ENCODE peak calls at places on chromosome 3, in four cellular contexts. A, L, M and G are unnamed samples.

GRCh38 chr3:155356594-155357370 is 63.3 kb upstream of the STRIT1 start:
- DNase-seq in L (no peak), A (no peak), M (peak), G (no peak)

GRCh38 chr3:58581328-58582091 is 4.3 kb upstream of the FAM107A start:
- DNase-seq in A (no peak), M (no peak), L (no peak), G (no peak)

GRCh38 chr3:38129058-38129457 is 7.9 kb downstream of the ACAA1 start:
- DNase-seq in A (no peak), L (no peak), M (no peak), G (no peak)

GRCh38 chr3:191123231-191123630 is 75.8 kb upstream of the OSTN start:
- DNase-seq in L (no peak), A (no peak), M (no peak), G (no peak)

GRCh38 chr3:150218236-150218635 is 189.9 kb upstream of the TSC22D2 start:
- DNase-seq in M (no peak), A (no peak), L (no peak), G (no peak)

GRCh38 chr3:71048948-71049347 is 534.6 kb downstream of the FOXP1 start:
- DNase-seq in A (no peak), M (peak), L (no peak), G (no peak)

GRCh38 chr3:100149713-100150112 is 35.4 kb upstream of the FILIP1L start:
- DNase-seq in A (no peak), M (no peak), L (no peak), G (no peak)

GRCh38 chr3:43453981-43454380 is 167.6 kb downstream of the SNRK start:
- DNase-seq in A (no peak), L (no peak), M (no peak), G (no peak)

GRCh38 chr3:125496701-125497100 is 23.3 kb downstream of the SNX4 start:
- DNase-seq in A (no peak), M (no peak), L (no peak), G (no peak)

GRCh38 chr3:57706462-57706861 is 13.6 kb upstream of the DENND6A start:
- DNase-seq in L (no peak), M (no peak), A (no peak), G (no peak)

GRCh38 chr3:157785071-157785826 is 282.0 kb upstream of the VEPH1 start:
- DNase-seq in A (no peak), M (peak), L (no peak), G (peak)

GRCh38 chr3:38108649-38109579 is 28.0 kb downstream of the ACAA1 start:
- DNase-seq in L (no peak), M (no peak), A (no peak), G (no peak)

GRCh38 chr3:190205739-190206138 is 85.0 kb upstream of the P3H2 start:
- DNase-seq in L (peak), M (no peak), A (no peak), G (no peak)

GRCh38 chr3:139430467-139430866 is 41.0 kb upstream of the COPB2 start:
- DNase-seq in M (no peak), A (no peak), L (no peak), G (no peak)

GRCh38 chr3:179027326-179027900 is 44.2 kb downstream of the ZMAT3 start:
- DNase-seq in A (no peak), L (no peak), M (no peak), G (no peak)
- TF ChIP-seq SUZ12 in A (no peak), L (no peak), M (no peak), G (no peak)

DNA sequence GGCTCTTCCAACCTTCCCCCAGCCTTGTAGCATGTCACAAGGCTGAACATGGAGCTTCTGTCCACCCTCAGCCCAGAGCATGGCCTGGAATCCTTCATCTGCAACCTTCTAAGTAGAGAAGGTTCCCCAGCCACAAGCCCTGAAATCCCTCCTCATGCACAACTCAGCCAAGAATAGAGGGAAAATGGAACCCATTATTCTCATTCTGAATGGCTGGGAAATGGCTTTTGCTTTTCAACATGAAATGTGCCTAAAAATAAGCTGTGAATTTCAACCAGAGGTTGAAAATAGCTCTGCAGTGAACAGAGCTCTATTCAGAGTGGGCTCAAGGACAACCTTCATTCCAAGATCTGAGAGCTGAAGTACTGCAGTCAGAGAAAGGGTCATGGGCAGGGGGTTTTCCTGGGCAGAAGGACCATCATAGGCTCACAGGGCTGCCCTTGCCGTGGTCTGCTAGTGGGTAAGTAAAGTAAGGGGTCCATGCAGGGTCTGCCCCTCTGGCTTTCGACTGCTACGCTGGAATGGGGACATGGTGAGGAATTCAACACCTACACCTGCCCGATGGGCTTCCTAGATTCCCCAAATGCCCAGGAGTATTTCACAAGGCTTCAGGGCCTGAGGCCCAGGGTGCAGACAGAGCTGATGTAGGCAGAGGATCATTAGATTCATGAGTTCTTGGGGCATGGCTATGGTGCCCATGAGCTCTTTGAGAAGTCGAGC is 35.9 kb downstream of the POC1A start:
- DNase-seq in A (no peak), M (no peak), L (no peak), G (no peak)
- TF ChIP-seq SP1 in A (no peak), M (no peak), L (no peak), G (no peak)

GRCh38 chr3:108343479-108343870 is 47.1 kb downstream of the HHLA2 start:
- DNase-seq in A (no peak), L (no peak), M (no peak), G (no peak)

GRCh38 chr3:108341911-108342310 is 45.6 kb downstream of the HHLA2 start:
- DNase-seq in A (no peak), L (no peak), M (no peak), G (no peak)

GRCh38 chr3:108346301-108346989 is 50.1 kb downstream of the HHLA2 start:
- DNase-seq in M (no peak), A (no peak), L (no peak), G (no peak)

GRCh38 chr3:108345492-108346205 is 49.3 kb downstream of the HHLA2 start:
- DNase-seq in A (no peak), L (no peak), M (no peak), G (no peak)

DNA sequence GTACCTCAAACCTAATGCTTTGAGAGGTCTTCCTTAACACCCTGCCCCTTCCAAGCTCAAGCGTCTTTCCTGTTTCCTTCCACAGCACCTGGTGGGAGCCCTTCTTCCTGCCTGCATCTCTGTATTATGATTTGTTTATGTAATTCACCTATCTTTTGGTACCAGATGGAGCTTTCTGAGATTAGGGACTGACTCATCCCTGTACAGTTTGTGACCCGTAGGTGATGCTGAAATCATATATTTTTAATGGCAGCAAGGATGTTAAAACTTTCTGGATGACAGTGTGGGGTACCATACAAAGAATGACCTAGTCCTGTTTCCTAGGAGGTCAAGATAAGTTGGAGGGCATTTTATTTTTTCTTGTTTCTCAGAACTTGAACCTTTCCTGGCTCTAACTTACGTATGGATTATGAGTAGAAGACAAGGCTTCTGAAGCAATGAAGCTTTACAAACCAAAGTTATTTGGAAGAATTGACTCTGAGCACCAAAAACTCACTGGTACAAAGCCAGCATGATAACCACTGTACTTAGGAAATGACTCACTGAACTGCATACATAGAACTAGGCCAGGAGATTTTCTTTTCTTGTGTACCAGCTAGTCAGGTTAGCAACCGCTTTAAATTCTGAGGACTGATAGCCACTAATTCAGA is 46.6 kb downstream of the HHLA2 start:
- DNase-seq in L (peak), M (no peak), A (no peak), G (no peak)
- TF ChIP-seq SUZ12 in L (no peak), M (no peak), A (no peak), G (no peak)

GRCh38 chr3:64160000-64160690 is 65.1 kb downstream of the PRICKLE2 start:
- DNase-seq in L (no peak), M (no peak), A (no peak), G (no peak)

GRCh38 chr3:64163755-64164148 is 61.5 kb downstream of the PRICKLE2 start:
- DNase-seq in A (no peak), M (peak), L (peak), G (no peak)

GRCh38 chr3:64164309-64164708 is 61.0 kb downstream of the PRICKLE2 start:
- DNase-seq in L (no peak), M (no peak), A (no peak), G (no peak)

GRCh38 chr3:64161481-64161952 is 63.7 kb downstream of the PRICKLE2 start:
- DNase-seq in A (no peak), M (peak), L (no peak), G (peak)

GRCh38 chr3:64163019-64163754 is 62.1 kb downstream of the PRICKLE2 start:
- DNase-seq in M (no peak), A (no peak), L (no peak), G (no peak)
- TF ChIP-seq SP1 in M (no peak), A (no peak), L (no peak), G (no peak)

GRCh38 chr3:83769791-83770663 is 1188.8 kb upstream of the CADM2 start:
- DNase-seq in M (no peak), A (no peak), L (no peak), G (no peak)
- TF ChIP-seq SUZ12 in M (no peak), A (no peak), L (no peak), G (no peak)

GRCh38 chr3:122251428-122251827 is 68.0 kb downstream of the CASR start:
- DNase-seq in M (no peak), A (no peak), L (no peak), G (no peak)

GRCh38 chr3:122247825-122248185 is 64.3 kb downstream of the CASR start:
- DNase-seq in A (no peak), L (no peak), M (no peak), G (no peak)

GRCh38 chr3:122246214-122246613 is 62.7 kb downstream of the CASR start:
- DNase-seq in A (no peak), M (no peak), L (no peak), G (no peak)

GRCh38 chr3:122247087-122247824 is 63.8 kb downstream of the CASR start:
- DNase-seq in A (no peak), L (no peak), M (no peak), G (no peak)

DNA sequence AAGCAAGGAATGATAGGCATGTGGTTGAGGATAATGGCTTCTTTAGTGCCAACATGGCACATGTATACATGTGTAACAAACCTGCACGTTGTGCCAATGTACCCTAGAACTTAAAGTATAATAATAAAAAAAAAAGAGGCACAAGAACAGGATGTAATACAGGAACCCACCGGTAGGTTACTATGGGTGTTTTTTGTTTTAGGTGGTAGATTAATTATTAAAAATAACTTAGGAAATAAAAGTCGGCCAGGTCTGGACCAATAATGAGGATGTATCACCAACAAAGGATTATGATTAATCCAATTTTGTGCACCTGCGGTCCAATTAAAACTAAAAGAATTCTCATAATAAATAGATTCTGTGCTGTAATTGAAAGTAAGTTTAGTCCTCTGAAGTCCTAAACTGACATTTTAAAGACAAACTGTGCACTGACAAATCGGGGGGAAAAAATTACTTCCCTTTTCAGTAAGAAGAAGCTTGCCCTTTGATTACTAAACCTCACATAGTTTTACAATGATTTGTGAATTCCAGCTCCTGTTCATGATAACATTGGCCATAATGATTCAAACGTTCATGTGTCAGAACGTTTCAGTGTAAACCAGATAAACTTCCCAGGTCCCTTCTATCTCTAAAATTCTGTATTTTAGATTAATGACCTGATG is 62.2 kb downstream of the CASR start:
- DNase-seq in M (no peak), A (no peak), L (no peak), G (no peak)
- TF ChIP-seq SP1 in M (no peak), A (no peak), L (no peak), G (no peak)

GRCh38 chr3:105862217-105862616 is 6.6 kb downstream of the CBLB start:
- DNase-seq in M (no peak), L (peak), A (no peak), G (no peak)
- TF ChIP-seq SUZ12 in M (no peak), L (no peak), A (no peak), G (no peak)

GRCh38 chr3:183385698-183386590 is 42.5 kb downstream of the MCF2L2 start:
- DNase-seq in M (peak), L (no peak), A (no peak), G (peak)
- TF ChIP-seq SP1 in M (no peak), L (no peak), A (no peak), G (no peak)